ENCODE peak calls at places on chromosomes 4 and X, in eight cellular contexts. X, B, D, P, F, W, E and G are unnamed samples. For H3K4me1, the result is how much of the 10 kb centered on the place peaks cover.

GRCh38 chrX:44842555-44843317 is 1.1 kb upstream of the DUSP21 start:
- DNase-seq in X (no peak), B (no peak), D (no peak), P (no peak), F (peak), W (no peak), E (no peak), G (no peak)

GRCh38 chrX:20802036-20802435 is 535.3 kb upstream of the RPS6KA3 start:
- DNase-seq in X (no peak), B (no peak), D (no peak), P (no peak), F (peak), W (no peak), E (no peak), G (no peak)

GRCh38 chr4:121794505-121795192 is 6.5 kb upstream of the EXOSC9 start:
- DNase-seq in X (no peak), B (peak), D (no peak), P (no peak), F (no peak), W (no peak), E (no peak), G (no peak)

GRCh38 chr4:40998680-40999358 is 215.5 kb downstream of the APBB2 start:
- DNase-seq in X (no peak), B (no peak), D (no peak), P (no peak), F (peak), W (peak), E (peak), G (no peak)

GRCh38 chr4:35520059-35520458 is 724.3 kb downstream of the ARAP2 start:
- DNase-seq in X (no peak), B (no peak), D (no peak), P (no peak), F (peak), W (peak), E (no peak), G (peak)

GRCh38 chrX:2410279-2411020 is 90.3 kb downstream of the DHRSX start:
- DNase-seq in X (peak), B (no peak), D (peak), P (no peak), F (no peak), W (peak), E (no peak), G (peak)

GRCh38 chrX:132740316-132741123 is 217.9 kb downstream of the HS6ST2 start:
- DNase-seq in X (no peak), B (peak), D (no peak), P (no peak), F (peak), W (no peak), E (no peak), G (peak)

GRCh38 chrX:64176876-64177275 is 28.6 kb downstream of the AMER1 start:
- DNase-seq in X (no peak), B (no peak), D (no peak), P (no peak), F (no peak), W (no peak), E (no peak), G (no peak)

GRCh38 chr4:80213117-80213815 is 16.0 kb downstream of the PRDM8 start:
- DNase-seq in X (no peak), B (no peak), D (no peak), P (no peak), F (no peak), W (no peak), E (no peak), G (no peak)

GRCh38 chr4:107210450-107211239 is 174.5 kb upstream of the DKK2 start:
- DNase-seq in X (no peak), B (peak), D (no peak), P (no peak), F (no peak), W (no peak), E (no peak), G (no peak)

GRCh38 chrX:45714864-45715263 is 514.2 kb upstream of the DIPK2B start:
- DNase-seq in X (no peak), B (no peak), D (no peak), P (no peak), F (peak), W (peak), E (no peak), G (no peak)

GRCh38 chrX:2901367-2902036 is 27.6 kb downstream of the ARSD start:
- DNase-seq in X (no peak), B (no peak), D (no peak), P (no peak), F (no peak), W (peak), E (no peak), G (no peak)

GRCh38 chr4:138111462-138112000 is 130.6 kb downstream of the SLC7A11 start:
- DNase-seq in X (no peak), B (no peak), D (no peak), P (no peak), F (peak), W (no peak), E (no peak), G (peak)

DNA sequence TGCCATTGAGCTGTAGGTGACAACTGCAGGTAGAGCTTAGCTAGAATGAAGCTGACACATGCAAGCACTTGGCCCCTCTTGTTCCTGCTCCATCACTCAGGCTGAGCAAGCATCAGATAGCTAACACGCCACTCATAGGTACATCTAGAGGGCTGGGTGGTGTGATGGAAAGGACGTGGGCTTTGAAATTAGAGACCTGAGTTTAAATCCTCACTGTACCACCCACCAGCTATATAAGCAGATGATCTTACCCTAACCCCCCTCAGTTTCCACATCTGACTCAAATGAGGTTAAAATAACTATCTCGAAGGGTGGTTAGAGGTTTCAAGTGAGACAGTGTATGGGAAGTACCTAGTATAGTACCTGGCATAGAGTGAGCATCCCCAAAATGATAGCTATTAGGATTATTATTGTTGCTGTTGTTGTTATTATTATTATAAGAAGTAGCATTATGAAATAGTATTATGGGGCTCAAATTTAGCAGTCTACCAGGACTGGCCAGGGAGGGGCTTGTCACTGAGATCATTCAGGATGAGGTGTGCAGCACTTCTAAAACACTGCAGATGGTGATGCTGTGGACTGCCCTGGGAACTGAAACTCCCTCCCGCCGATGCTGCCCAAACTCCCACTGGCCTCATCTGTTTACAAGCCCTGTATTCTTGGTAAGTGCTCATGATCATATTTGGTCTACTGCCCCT is 59.0 kb downstream of the REELD1 start:
- DNase-seq in X (no peak), B (no peak), D (no peak), P (no peak), F (no peak), W (no peak), E (no peak), G (no peak)
- TF ChIP-seq CTCF in X (no peak), B (no peak), D (no peak), P (no peak), F (no peak), W (no peak), E (no peak), G (no peak)

GRCh38 chr4:8601556-8601955 is 9.0 kb downstream of the CPZ start:
- DNase-seq in X (no peak), B (no peak), D (no peak), P (no peak), F (no peak), W (no peak), E (no peak), G (no peak)
- H3K4me1 ChIP-seq in X (under half), B (under half), D (under half), P (under half), F (under half), W (under half), E (under half), G (under half)

GRCh38 chr4:186079698-186080097 is 10.7 kb downstream of the TLR3 start:
- DNase-seq in X (no peak), B (peak), D (no peak), P (no peak), F (no peak), W (no peak), E (no peak), G (no peak)

GRCh38 chr4:186078977-186079697 is 10.2 kb downstream of the TLR3 start:
- DNase-seq in X (no peak), B (peak), D (no peak), P (no peak), F (peak), W (no peak), E (no peak), G (peak)

DNA sequence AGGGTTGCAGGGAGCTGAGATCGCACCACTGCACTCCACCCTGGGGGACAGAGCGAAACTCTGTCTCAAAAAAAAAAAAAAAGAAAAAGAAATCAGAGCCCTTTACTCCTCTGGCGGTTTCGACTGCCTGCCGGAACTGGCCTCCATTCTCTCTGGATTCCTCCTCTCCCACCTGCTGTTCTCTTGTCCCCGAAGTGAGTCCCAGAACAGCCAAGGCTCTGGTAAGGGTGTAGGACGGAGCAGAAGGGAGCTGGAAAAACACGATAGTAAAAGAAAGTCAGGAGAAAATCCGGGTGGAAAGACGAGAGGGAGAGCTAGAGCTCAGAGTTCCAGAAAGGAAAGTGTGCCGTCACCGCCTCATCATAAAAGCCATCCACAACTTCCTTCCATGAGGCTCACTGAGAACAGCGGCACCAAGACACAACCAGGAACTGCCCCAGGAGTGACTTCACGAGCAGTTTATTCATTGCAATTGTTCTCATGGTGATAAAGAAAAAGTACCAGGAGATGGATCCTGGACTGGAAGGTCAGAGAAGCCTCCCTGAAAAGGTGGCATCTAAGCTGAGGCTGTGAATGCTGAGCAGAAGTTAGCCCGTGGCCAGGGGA is 12.3 kb downstream of the TLR3 start:
- DNase-seq in X (no peak), B (no peak), D (no peak), P (no peak), F (no peak), W (no peak), E (no peak), G (no peak)
- H3K4me3 ChIP-seq in X (no peak), B (no peak), D (no peak), P (no peak), F (no peak), W (no peak), E (no peak), G (no peak)

DNA sequence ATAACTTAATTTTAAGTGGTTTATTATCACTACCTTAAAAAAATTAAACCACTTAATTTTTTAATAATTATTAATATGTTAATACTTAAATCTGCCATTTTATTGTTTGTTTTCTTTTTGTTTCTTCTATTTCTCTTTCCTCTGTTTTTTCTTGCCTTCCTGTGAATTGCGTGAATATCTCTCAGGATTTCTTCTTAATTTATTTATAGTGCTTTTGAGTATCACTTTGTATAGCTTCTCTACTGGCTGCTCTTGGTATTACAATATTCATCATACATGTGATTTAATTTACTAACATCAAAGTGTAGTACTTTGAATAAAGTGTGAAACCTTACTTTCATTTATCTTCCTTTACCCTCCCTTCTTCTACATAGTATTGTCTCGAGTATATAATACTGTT is 349.5 kb upstream of the CPXCR1 start:
- DNase-seq in X (no peak), B (peak), D (no peak), P (no peak), F (peak), W (no peak), E (no peak), G (no peak)
- TF ChIP-seq CTCF in X (no peak), B (no peak), D (no peak), P (no peak), F (peak), W (no peak), E (no peak), G (no peak)

GRCh38 chr4:787561-787981 is 38.4 kb downstream of the CPLX1 start:
- DNase-seq in X (no peak), B (no peak), D (no peak), P (no peak), F (no peak), W (no peak), E (no peak), G (no peak)
- H3K4me1 ChIP-seq in X (under half), B (under half), D (under half), P (under half), F (under half), W (under half), E (under half), G (under half)

DNA sequence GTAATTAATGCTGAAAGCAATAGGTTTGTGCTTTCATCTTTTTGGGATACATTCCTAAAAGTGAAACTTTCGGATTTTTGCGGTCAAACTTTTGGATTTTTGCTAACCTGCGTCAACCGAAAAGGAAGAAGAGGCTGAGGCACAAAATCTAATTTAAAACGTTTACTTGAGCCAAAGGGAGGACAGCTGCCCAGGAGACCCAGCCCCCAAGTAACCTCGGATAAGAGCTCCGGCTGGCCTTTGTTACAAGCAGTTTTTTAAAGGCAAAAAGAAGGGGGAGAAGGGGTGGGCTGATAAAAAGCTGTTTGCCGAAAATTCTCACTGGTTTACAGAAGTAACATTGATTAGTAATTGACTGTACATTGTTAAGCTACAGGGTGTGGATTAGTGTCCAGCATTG is 59.3 kb upstream of the USP9X start:
- DNase-seq in X (no peak), B (peak), D (no peak), P (no peak), F (no peak), W (peak), E (no peak), G (no peak)
- H3K4me3 ChIP-seq in X (no peak), B (no peak), D (no peak), P (no peak), F (no peak), W (peak), E (no peak), G (no peak)

DNA sequence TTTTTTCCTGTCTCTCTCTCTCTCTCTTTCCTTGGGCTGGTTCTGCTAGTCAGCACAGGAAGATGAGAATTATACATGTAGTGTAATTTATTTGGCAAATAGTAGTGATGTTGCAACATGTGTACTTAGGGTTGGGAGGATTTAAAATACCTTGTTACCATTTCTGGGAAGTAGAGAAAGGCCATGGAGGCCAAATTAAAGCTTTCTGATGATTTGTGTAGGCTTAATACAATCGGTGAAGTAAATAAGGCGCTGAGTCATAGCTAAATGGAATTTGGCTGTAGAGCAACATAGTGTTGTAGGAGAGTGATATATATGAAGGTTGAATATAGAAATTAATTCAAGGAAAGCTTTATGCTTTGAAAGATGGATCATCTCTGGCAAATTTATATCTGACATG is 295.3 kb downstream of the GRID2 start:
- DNase-seq in X (no peak), B (no peak), D (no peak), P (no peak), F (peak), W (peak), E (no peak), G (no peak)
- TF ChIP-seq CTCF in X (no peak), B (no peak), D (no peak), P (no peak), F (no peak), W (no peak), E (no peak), G (no peak)

DNA sequence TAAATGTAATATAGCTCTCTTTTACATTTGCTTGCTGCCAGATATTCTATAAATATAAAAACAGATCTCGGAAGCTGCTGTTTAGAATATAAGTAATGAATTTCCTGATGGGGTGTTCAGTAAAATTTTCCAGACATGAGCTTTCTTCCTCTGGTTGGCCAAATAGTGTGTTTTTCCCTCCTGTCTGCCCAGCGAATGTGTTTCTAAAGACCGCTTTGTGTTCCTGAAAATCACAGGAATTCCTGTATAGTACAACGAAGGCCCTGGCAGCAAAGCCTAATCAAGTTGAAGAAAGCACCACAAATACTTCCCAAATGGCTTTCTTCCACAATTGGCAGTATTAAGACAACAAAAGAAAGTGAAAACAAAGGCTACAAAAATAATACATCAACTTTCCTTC is 494.1 kb downstream of the INPP4B start:
- DNase-seq in X (no peak), B (no peak), D (no peak), P (no peak), F (no peak), W (no peak), E (no peak), G (no peak)
- H3K4me1 ChIP-seq in X (under half), B (half or more), D (under half), P (under half), F (half or more), W (half or more), E (under half), G (half or more)